ENCODE peak calls at places on chromosomes 13 and 19, in seven cellular contexts. Y, P, A, U, L, W and B are unnamed samples.

GRCh38 chr13:44311011-44311481 is 62.6 kb upstream of the SERP2 start:
- DNase-seq in P (peak; percentile 68), W (no peak), L (no peak), A (no peak), Y (no peak), U (peak; percentile 75), B (no peak)

GRCh38 chr19:29549105-29550070 is 23.6 kb downstream of the VSTM2B start:
- DNase-seq in W (no peak), U (no peak), Y (no peak), A (no peak), P (no peak), L (peak; percentile 63), B (no peak)

GRCh38 chr13:113927661-113928581 is 46.0 kb downstream of the C13orf46 start:
- DNase-seq in P (peak; percentile 91), A (no peak), L (peak; percentile 79), Y (peak; percentile 77), U (peak; percentile 99), W (no peak), B (peak; percentile 93)

GRCh38 chr13:77507931-77508776 is 27.4 kb upstream of the SCEL start:
- DNase-seq in U (peak; percentile 89), W (no peak), L (no peak), P (peak; percentile 35), Y (no peak), A (peak; percentile 25), B (no peak)

GRCh38 chr19:50288954-50289353 is 40.2 kb downstream of the KCNC3 start:
- DNase-seq in A (no peak), L (no peak), Y (no peak), W (no peak), U (no peak), P (no peak), B (no peak)

GRCh38 chr19:35251456-35251855 is 2.7 kb downstream of the LSR start:
- DNase-seq in U (no peak), L (no peak), A (no peak), P (no peak), Y (no peak), W (no peak), B (no peak)

GRCh38 chr19:8513687-8514504 is at the start of gene ZNF414:
- DNase-seq in Y (peak; percentile 97), P (peak; percentile 97), L (peak; percentile 98), W (peak; percentile 97), A (peak; percentile 98), U (peak; percentile 98), B (peak; percentile 96)

GRCh38 chr13:111406636-111407035 is 86.2 kb downstream of the TEX29 start:
- DNase-seq in Y (no peak), L (no peak), U (no peak), W (no peak), P (no peak), A (no peak), B (no peak)

GRCh38 chr19:45790942-45791341 is 1.7 kb downstream of the DMWD start:
- DNase-seq in L (no peak), A (no peak), U (no peak), W (no peak), P (no peak), Y (no peak), B (no peak)

GRCh38 chr19:6100284-6100915 is 9.9 kb downstream of the RFX2 start:
- DNase-seq in Y (no peak), P (no peak), A (no peak), U (no peak), W (peak; percentile 16), L (peak; percentile 82), B (no peak)